ENCODE peak calls at places on chromosomes 6 and 20, in nine cellular contexts. V is heart left ventricle, C is IMR-90, P is NB4, A is body of pancreas, O is adrenal gland, Q is uterus, F is stomach, R is endothelial cell of umbilical vein. Y is an unnamed sample.

GRCh38 chr20:25739615-25740320 is 43.1 kb upstream of the ZNF337 start:
- DNase-seq in V (no peak), C (peak), P (no peak), A (no peak), O (no peak), Q (no peak), F (no peak), R (peak), Y (no peak)

GRCh38 chr6:107841265-107841650 is 17.1 kb upstream of the SCML4 start:
- DNase-seq in V (no peak), C (no peak), P (no peak), A (no peak), O (no peak), Q (no peak), F (no peak), R (no peak), Y (no peak)

GRCh38 chr6:136550045-136550329 is 235 bp downstream of the MAP7 start:
- DNase-seq in V (no peak), C (no peak), P (no peak), A (no peak), O (no peak), Q (no peak), F (no peak), R (no peak), Y (no peak)

GRCh38 chr20:54532573-54532972 is 57.2 kb downstream of the DOK5 start:
- DNase-seq in V (no peak), C (no peak), P (no peak), A (no peak), O (no peak), Q (no peak), F (no peak), R (no peak), Y (no peak)

GRCh38 chr6:101386982-101387381 is 6.5 kb upstream of the GRIK2 start:
- DNase-seq in V (no peak), C (no peak), P (no peak), A (no peak), O (no peak), Q (no peak), F (no peak), R (no peak), Y (no peak)

GRCh38 chr6:137724018-137724403 is 143.0 kb upstream of the TNFAIP3 start:
- DNase-seq in V (no peak), C (peak), P (no peak), A (no peak), O (no peak), Q (no peak), F (peak), R (no peak), Y (no peak)

GRCh38 chr6:33014841-33015634 is 5.6 kb upstream of the HLA-DOA start:
- DNase-seq in V (peak), C (peak), P (peak), A (peak), O (peak), Q (peak), F (peak), R (peak), Y (no peak)

GRCh38 chr20:39291301-39291700 is 329.2 kb downstream of the DHX35 start:
- DNase-seq in V (no peak), C (no peak), P (no peak), A (no peak), O (peak), Q (peak), F (no peak), R (peak), Y (no peak)

GRCh38 chr6:146851837-146852236 is 253.1 kb downstream of the ADGB start:
- DNase-seq in V (no peak), C (peak), P (peak), A (no peak), O (no peak), Q (no peak), F (no peak), R (no peak), Y (no peak)

GRCh38 chr6:2873643-2874042 is 29.5 kb downstream of the SERPINB9 start:
- DNase-seq in V (no peak), C (no peak), P (no peak), A (no peak), O (no peak), Q (no peak), F (no peak), R (no peak), Y (no peak)

GRCh38 chr20:16930656-16931055 is 182.5 kb downstream of the OTOR start:
- DNase-seq in V (no peak), C (no peak), P (no peak), A (no peak), O (no peak), Q (no peak), F (no peak), R (no peak), Y (no peak)

GRCh38 chr20:60254901-60255411 is 296.7 kb downstream of the CDH26 start:
- DNase-seq in V (no peak), C (peak), P (no peak), A (no peak), O (peak), Q (no peak), F (no peak), R (no peak), Y (no peak)

GRCh38 chr20:17856024-17856564 is 112.5 kb downstream of the SNX5 start:
- DNase-seq in V (no peak), C (peak), P (peak), A (peak), O (no peak), Q (no peak), F (peak), R (no peak), Y (peak)

GRCh38 chr6:97215157-97215769 is 67.8 kb downstream of the MMS22L start:
- DNase-seq in V (no peak), C (peak), P (peak), A (peak), O (peak), Q (no peak), F (no peak), R (peak), Y (no peak)

GRCh38 chr6:46410330-46410953 is 80.8 kb downstream of the RCAN2 start:
- DNase-seq in V (no peak), C (peak), P (peak), A (peak), O (peak), Q (no peak), F (no peak), R (peak), Y (peak)

GRCh38 chr6:148835920-148836441 is 89.2 kb downstream of the UST start:
- DNase-seq in V (no peak), C (peak), P (no peak), A (no peak), O (no peak), Q (no peak), F (no peak), R (no peak), Y (no peak)

GRCh38 chr20:33232486-33233072 is 3.2 kb upstream of the BPIFA1 start:
- DNase-seq in V (no peak), C (no peak), P (no peak), A (no peak), O (no peak), Q (no peak), F (no peak), R (no peak), Y (no peak)

GRCh38 chr6:82118150-82118562 is 129.4 kb downstream of the IBTK start:
- DNase-seq in V (no peak), C (no peak), P (peak), A (peak), O (no peak), Q (no peak), F (no peak), R (no peak), Y (no peak)

GRCh38 chr20:54415967-54416366 is 59.4 kb upstream of the DOK5 start:
- DNase-seq in V (no peak), C (no peak), P (no peak), A (no peak), O (no peak), Q (no peak), F (no peak), R (no peak), Y (no peak)

GRCh38 chr6:16760536-16761468 is at the start of gene ATXN1:
- DNase-seq in V (peak), C (peak), P (peak), A (peak), O (peak), Q (peak), F (peak), R (peak), Y (peak)

GRCh38 chr6:113352029-113352801 is 504.9 kb upstream of the MARCKS start:
- DNase-seq in V (no peak), C (peak), P (peak), A (peak), O (peak), Q (no peak), F (peak), R (peak), Y (peak)

GRCh38 chr6:21596379-21597242 is 3.1 kb downstream of the SOX4 start:
- DNase-seq in V (peak), C (peak), P (peak), A (peak), O (peak), Q (peak), F (peak), R (peak), Y (peak)

GRCh38 chr20:19975901-19976300 is 41.3 kb upstream of the NAA20 start:
- DNase-seq in V (no peak), C (no peak), P (no peak), A (peak), O (no peak), Q (no peak), F (peak), R (no peak), Y (no peak)

GRCh38 chr6:44009425-44010321 is 117.6 kb downstream of the MRPL14 start:
- DNase-seq in V (peak), C (peak), P (no peak), A (peak), O (peak), Q (peak), F (peak), R (no peak), Y (no peak)

GRCh38 chr6:24431045-24431451 is 28.3 kb downstream of the MRS2 start:
- DNase-seq in V (no peak), C (peak), P (peak), A (no peak), O (peak), Q (no peak), F (no peak), R (peak), Y (no peak)

DNA sequence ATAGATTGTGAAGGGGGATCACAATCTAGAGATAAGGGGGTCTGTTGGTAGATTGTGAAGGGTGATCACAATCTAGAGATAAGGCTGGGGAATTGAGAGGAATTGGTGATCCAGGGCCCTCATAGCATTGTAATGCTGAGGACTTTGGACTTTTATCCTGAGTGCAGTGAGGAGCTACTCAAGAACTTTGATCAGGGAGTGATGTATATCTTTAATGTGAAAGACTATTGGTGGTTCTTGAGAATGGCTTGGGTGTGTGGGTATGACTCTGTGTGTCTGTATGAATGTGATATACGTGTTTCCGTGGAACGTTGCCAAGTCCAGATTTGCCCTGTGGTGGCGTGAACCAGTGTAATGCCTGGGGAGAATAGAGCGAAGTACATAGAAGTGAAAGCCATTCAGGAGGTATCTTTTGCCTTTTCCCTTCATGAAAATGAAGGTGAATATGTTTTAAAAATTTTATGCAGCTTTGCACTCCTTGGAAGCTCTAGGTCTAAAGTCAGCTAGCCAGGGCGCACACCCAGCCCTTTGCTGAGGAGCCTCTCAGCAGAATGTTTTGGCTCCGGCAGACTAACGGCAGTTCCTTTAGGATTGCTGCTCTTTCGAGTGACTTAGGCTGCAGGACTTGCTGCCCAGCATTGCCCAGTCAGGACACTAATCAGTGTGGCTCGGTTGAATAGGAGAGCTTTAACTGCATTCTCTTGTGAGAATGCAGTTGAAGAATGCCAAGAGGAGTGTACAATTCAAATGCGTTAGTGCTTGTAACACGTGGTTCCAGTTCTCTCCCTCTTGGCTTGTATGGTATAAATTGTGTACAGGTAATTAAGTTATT is 3.5 kb downstream of the ZFAND3 start:
- DNase-seq in V (no peak), C (no peak), P (no peak), A (peak), O (no peak), Q (peak), F (peak), R (peak), Y (peak)
- TF ChIP-seq POLR2A in V (no peak), C (no peak), P (no peak), A (no peak), O (no peak), Q (no peak), F (no peak), R (no peak), Y (no peak)

GRCh38 chr6:19879663-19880062 is 42.5 kb downstream of the ID4 start:
- DNase-seq in V (no peak), C (no peak), P (no peak), A (no peak), O (no peak), Q (no peak), F (no peak), R (no peak), Y (no peak)
- TF ChIP-seq CTCF in V (no peak), C (no peak), P (no peak), A (no peak), O (no peak), Q (no peak), F (no peak), R (no peak), Y (no peak)

GRCh38 chr6:15663057-15663638 is 320 bp upstream of the DTNBP1 start:
- DNase-seq in V (no peak), C (peak), P (peak), A (no peak), O (no peak), Q (no peak), F (no peak), R (peak), Y (no peak)

GRCh38 chr6:15659181-15659580 is 3.6 kb downstream of the DTNBP1 start:
- DNase-seq in V (no peak), C (no peak), P (no peak), A (no peak), O (no peak), Q (no peak), F (no peak), R (no peak), Y (no peak)

GRCh38 chr6:15661815-15662245 is 998 bp downstream of the DTNBP1 start:
- DNase-seq in V (no peak), C (no peak), P (no peak), A (no peak), O (no peak), Q (no peak), F (no peak), R (no peak), Y (no peak)

GRCh38 chr6:15665237-15665636 is 2.4 kb upstream of the DTNBP1 start:
- DNase-seq in V (no peak), C (no peak), P (no peak), A (no peak), O (no peak), Q (no peak), F (no peak), R (no peak), Y (no peak)

DNA sequence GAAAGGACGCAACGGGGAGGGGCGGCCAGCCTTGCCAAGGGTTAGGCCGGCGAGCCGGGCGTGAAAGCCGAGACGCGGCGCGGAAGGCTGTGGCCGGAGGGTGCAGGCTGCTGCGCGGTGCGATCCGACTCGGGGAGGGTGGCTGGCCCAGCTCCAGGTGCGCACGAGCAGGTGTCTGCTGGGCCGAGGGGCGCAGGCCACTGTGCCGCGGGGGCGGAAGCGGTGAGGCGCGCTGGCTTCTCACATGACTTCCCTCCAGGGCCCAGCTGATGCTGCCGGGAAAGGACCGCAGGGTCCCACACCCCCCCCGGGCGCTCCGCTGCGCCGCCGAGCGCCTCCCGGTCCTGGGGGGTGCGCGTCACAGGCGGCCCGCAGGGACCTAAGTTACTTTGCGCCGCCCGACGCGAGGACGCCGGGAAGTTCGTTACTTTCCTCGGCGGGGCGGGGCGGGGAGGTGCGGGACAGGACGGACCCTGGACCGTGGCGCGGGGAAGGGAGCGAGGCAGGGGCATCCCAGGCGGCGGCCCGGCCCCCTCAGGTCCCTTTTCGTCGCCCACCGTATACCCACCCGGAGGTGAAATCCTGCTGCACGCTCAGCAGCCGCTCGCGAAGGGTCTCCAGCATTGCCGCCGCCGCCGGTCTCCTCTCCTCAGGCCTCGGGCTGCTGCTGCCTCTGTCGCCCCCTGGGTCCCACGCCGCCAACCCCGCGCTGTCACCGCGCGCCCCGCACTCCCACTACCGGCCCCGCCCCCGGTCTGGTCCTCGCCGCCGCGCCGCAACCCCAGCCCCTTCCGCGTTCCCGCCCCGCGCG is at the start of gene DTNBP1:
- DNase-seq in V (peak), C (peak), P (peak), A (peak), O (peak), Q (peak), F (peak), R (peak), Y (peak)
- TF ChIP-seq POLR2A in V (no peak), C (no peak), P (peak), A (peak), O (no peak), Q (peak), F (no peak), R (peak), Y (peak)

DNA sequence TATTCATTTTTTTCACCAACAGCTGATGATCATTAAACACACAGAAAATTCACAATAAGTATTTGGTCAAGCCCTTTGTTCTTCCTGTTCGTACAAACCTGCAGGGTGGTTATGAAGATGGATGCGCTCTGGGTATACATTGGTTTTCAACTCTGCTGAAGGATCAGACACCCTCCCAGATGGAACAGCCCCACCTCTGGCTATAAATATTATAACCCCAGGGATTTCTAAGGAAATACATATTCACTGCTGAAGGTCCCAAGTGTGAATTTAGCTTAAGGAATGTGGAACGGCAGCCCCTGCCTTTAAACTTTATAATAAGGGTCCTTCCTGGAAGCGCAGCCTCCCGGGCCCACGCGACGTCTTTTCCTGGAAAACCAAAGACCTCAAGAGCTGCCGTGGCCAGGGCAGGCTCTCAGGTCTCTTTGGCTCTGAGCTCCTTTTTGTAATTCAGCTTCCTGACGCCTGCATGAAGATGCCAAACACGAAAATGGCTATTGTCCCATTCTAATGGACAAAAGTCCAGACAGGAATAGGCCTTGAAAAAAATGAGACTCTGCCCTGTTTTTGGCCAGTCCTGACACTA is 172.4 kb upstream of the SSTR4 start:
- DNase-seq in V (peak), C (no peak), P (no peak), A (no peak), O (no peak), Q (no peak), F (no peak), R (peak), Y (no peak)
- TF ChIP-seq CTCF in V (no peak), C (no peak), P (no peak), A (no peak), O (no peak), Q (no peak), F (no peak), R (peak), Y (no peak)

GRCh38 chr20:834151-834747 is 734 bp downstream of the FAM110A start:
- DNase-seq in V (no peak), C (no peak), P (no peak), A (no peak), O (peak), Q (no peak), F (no peak), R (peak), Y (no peak)

GRCh38 chr20:835220-836045 is 1.9 kb downstream of the FAM110A start:
- DNase-seq in V (peak), C (no peak), P (no peak), A (peak), O (peak), Q (no peak), F (peak), R (no peak), Y (no peak)

GRCh38 chr20:833121-833449 is 430 bp upstream of the FAM110A start:
- DNase-seq in V (no peak), C (no peak), P (no peak), A (no peak), O (no peak), Q (no peak), F (no peak), R (no peak), Y (no peak)

GRCh38 chr20:831956-832355 is 1.6 kb upstream of the FAM110A start:
- DNase-seq in V (no peak), C (no peak), P (no peak), A (no peak), O (no peak), Q (no peak), F (no peak), R (no peak), Y (no peak)

GRCh38 chr20:833450-834150 is at the start of gene FAM110A:
- DNase-seq in V (peak), C (peak), P (peak), A (peak), O (peak), Q (peak), F (peak), R (peak), Y (peak)
- TF ChIP-seq POLR2A in V (no peak), C (no peak), P (peak), A (no peak), O (no peak), Q (no peak), F (no peak), R (no peak), Y (peak)

DNA sequence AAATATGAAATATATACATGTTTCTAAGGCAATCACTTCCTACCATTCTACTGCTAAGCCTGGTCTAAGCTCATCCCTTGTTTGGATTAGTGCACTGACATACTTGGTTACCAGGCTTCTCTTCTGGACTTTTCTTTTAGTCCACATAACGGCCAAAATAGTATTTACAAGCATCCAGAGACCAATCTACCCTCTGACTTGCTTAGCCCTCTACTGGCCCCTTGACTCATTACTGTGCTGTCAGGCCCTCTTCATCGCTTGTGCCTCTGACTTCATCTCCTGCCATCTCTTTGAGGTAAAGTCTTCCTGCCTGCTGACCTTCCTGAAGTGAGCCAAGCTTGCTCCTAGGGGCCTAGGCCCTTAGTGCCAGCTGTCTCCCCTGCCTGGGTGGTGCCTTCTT is 35.1 kb downstream of the TULP4 start:
- DNase-seq in V (no peak), C (no peak), P (no peak), A (no peak), O (no peak), Q (no peak), F (no peak), R (no peak), Y (no peak)
- TF ChIP-seq CTCF in V (no peak), C (no peak), P (no peak), A (no peak), O (no peak), Q (no peak), F (no peak), R (no peak), Y (no peak)

GRCh38 chr6:36128073-36128472 is 2.2 kb upstream of the MAPK13 start:
- DNase-seq in V (no peak), C (no peak), P (no peak), A (no peak), O (no peak), Q (no peak), F (no peak), R (no peak), Y (no peak)
- TF ChIP-seq POLR2A in V (no peak), C (no peak), P (no peak), A (no peak), O (no peak), Q (no peak), F (no peak), R (no peak), Y (no peak)

Y was measured in Peyer's patch.